ENCODE peak calls at places on chromosomes 11 and 22, in eight cellular contexts. T is CD8-positive, alpha-beta T cell; K is aorta; G is mesenchymal stem cell; B is MM.1S; C is adrenal gland; O is A673; E is pancreas. R is an unnamed sample.

GRCh38 chr11:1541474-1542204 is 30.4 kb downstream of the DUSP8 start:
- DNase-seq in T (no peak), K (no peak), G (no peak), B (no peak), C (no peak), O (no peak), E (peak; percentile 16), R (no peak)

GRCh38 chr11:90532125-90532524 is 309.3 kb upstream of the CHORDC1 start:
- DNase-seq in T (no peak), K (no peak), G (no peak), B (no peak), C (no peak), O (no peak), E (no peak), R (no peak)

GRCh38 chr11:59197990-59198389 is 14.7 kb downstream of the MPEG1 start:
- DNase-seq in T (no peak), K (peak; percentile 94), G (peak; percentile 10), B (no peak), C (peak; percentile 78), O (peak; percentile 89), E (peak; percentile 78), R (no peak)

GRCh38 chr11:95135155-95135554 is 45.5 kb downstream of the ENDOD1 start:
- DNase-seq in T (no peak), K (no peak), G (no peak), B (no peak), C (no peak), O (no peak), E (peak; percentile 42), R (no peak)

GRCh38 chr11:68655406-68655805 is 28.9 kb upstream of the GAL start:
- DNase-seq in T (no peak), K (no peak), G (no peak), B (no peak), C (no peak), O (no peak), E (no peak), R (no peak)

GRCh38 chr11:121479355-121479754 is 26.6 kb upstream of the SORL1-AS1 start:
- DNase-seq in T (no peak), K (no peak), G (no peak), B (no peak), C (no peak), O (no peak), E (no peak), R (no peak)

GRCh38 chr11:45371251-45371749 is 85.2 kb upstream of the SYT13 start:
- DNase-seq in T (peak; percentile 40), K (peak; percentile 75), G (peak; percentile 67), B (peak; percentile 71), C (peak; percentile 65), O (peak; percentile 91), E (peak; percentile 74), R (peak; percentile 38)

GRCh38 chr11:62054484-62055121 is 69.2 kb upstream of the INCENP start:
- DNase-seq in T (no peak), K (no peak), G (peak; percentile 10), B (peak; percentile 14), C (no peak), O (peak; percentile 54), E (no peak), R (peak; percentile 95)

GRCh38 chr11:115607621-115608191 is 103.5 kb upstream of the CADM1 start:
- DNase-seq in T (no peak), K (no peak), G (peak; percentile 5), B (no peak), C (no peak), O (no peak), E (no peak), R (no peak)

GRCh38 chr11:34033399-34033798 is 18.1 kb upstream of the CAPRIN1 start:
- DNase-seq in T (no peak), K (no peak), G (no peak), B (no peak), C (no peak), O (no peak), E (no peak), R (no peak)

GRCh38 chr11:69018924-69019323 is 5.9 kb upstream of the MRGPRF start:
- DNase-seq in T (no peak), K (peak; percentile 72), G (peak; percentile 24), B (no peak), C (no peak), O (no peak), E (no peak), R (no peak)

GRCh38 chr22:36449776-36450175 is 31.7 kb downstream of the TXN2 start:
- DNase-seq in T (no peak), K (no peak), G (no peak), B (no peak), C (no peak), O (no peak), E (peak; percentile 52), R (no peak)

GRCh38 chr11:65663634-65664200 is 1.0 kb upstream of the RELA start:
- DNase-seq in T (peak; percentile 19), K (no peak), G (peak; percentile 87), B (no peak), C (peak; percentile 61), O (no peak), E (peak; percentile 70), R (peak; percentile 57)

GRCh38 chr11:69657911-69658605 is 17.1 kb downstream of the LTO1 start:
- DNase-seq in T (no peak), K (peak; percentile 6), G (peak; percentile 48), B (no peak), C (no peak), O (peak; percentile 41), E (no peak), R (no peak)

GRCh38 chr11:70669281-70669680 is 271.0 kb downstream of the CTTN start:
- DNase-seq in T (no peak), K (no peak), G (no peak), B (no peak), C (no peak), O (no peak), E (no peak), R (no peak)
- H3K27me3 ChIP-seq in T (no peaks in the 10 kb centered on the region), K (no peaks in the 10 kb centered on the region), G (peaks cover 21% of the 10 kb centered on the region), B (peaks cover 86% of the 10 kb centered on the region), C (no peaks in the 10 kb centered on the region), O (peaks cover 26% of the 10 kb centered on the region), E (no peaks in the 10 kb centered on the region), R (no peaks in the 10 kb centered on the region)

DNA sequence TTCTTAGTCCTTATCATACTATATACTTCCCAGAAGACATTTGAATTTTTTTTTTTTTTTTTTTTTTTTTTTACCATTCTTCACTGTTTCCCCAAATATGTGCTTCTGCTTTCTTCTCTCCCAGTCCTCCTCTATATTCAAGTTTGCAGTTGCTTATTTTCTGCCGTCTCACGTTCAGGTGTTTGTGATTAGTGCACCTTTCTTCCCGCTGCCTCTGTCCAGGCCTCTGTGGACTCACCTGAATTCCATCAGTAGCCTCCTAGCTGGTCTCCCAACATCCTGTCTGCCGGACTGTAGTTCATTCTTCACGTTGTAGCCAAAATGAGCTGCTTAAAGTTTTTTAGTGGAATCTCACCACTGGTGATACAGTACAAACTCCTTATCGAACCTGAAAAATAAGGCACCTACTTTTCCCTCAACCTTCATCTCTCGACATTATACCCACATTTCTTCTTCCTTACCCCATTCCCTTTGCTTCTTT is 795 bp upstream of the MSANTD4 start:
- DNase-seq in T (no peak), K (no peak), G (no peak), B (no peak), C (no peak), O (no peak), E (no peak), R (no peak)
- H3K27ac ChIP-seq in T (peak overlapping the region; percentile 25), K (no peak overlapping the region), G (peak overlapping the region; percentile 70), B (peak overlapping the region; percentile 60), C (peak overlapping the region; percentile 81), O (peak overlapping the region; percentile 42), E (peak overlapping the region; percentile 37), R (peak overlapping the region; percentile 38)

GRCh38 chr11:32232516-32232915 is 141.6 kb downstream of the RCN1 start:
- DNase-seq in T (no peak), K (no peak), G (no peak), B (no peak), C (no peak), O (no peak), E (no peak), R (no peak)

GRCh38 chr11:32233928-32234327 is 143.1 kb downstream of the RCN1 start:
- DNase-seq in T (no peak), K (no peak), G (no peak), B (no peak), C (no peak), O (no peak), E (no peak), R (no peak)

GRCh38 chr11:32229566-32230240 is 138.8 kb downstream of the RCN1 start:
- DNase-seq in T (no peak), K (no peak), G (no peak), B (no peak), C (no peak), O (no peak), E (no peak), R (no peak)

GRCh38 chr11:32233276-32233675 is 142.4 kb downstream of the RCN1 start:
- DNase-seq in T (no peak), K (no peak), G (no peak), B (no peak), C (no peak), O (no peak), E (no peak), R (no peak)

DNA sequence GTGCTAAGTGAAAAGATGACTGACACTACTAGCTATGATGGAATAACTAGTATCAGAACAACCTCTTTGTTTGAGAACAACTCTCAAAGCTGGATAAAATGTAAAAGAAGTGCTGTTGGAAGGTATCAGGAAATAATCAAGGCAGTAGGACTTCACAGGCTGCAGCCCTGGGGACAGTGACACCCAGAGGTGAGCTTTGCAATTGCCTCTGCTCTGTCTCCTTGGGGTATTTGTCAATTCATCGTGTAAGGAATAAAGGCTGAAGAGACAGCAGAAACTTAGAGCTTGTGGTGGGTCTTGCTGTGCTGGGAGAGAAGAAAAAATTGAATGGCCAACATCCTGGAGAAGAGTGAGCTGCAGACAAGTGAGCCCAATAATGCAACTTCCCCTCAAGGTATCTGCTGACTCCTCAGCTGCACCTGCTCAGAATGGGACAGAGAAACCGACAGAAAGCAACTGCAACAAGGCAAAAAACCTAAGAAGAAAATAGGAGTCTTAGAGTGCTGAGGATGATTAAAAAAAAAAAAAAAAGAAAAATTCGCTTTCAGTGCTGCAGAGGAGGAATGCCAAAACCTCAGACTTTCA is 141.1 kb downstream of the RCN1 start:
- DNase-seq in T (no peak), K (no peak), G (peak; percentile 29), B (peak; percentile 63), C (no peak), O (peak; percentile 86), E (no peak), R (peak; percentile 18)
- H3K4me3 ChIP-seq in T (no peak overlapping the region), K (no peak overlapping the region), G (no peak overlapping the region), B (no peak overlapping the region), C (no peak overlapping the region), O (no peak overlapping the region), E (no peak overlapping the region), R (no peak overlapping the region)

DNA sequence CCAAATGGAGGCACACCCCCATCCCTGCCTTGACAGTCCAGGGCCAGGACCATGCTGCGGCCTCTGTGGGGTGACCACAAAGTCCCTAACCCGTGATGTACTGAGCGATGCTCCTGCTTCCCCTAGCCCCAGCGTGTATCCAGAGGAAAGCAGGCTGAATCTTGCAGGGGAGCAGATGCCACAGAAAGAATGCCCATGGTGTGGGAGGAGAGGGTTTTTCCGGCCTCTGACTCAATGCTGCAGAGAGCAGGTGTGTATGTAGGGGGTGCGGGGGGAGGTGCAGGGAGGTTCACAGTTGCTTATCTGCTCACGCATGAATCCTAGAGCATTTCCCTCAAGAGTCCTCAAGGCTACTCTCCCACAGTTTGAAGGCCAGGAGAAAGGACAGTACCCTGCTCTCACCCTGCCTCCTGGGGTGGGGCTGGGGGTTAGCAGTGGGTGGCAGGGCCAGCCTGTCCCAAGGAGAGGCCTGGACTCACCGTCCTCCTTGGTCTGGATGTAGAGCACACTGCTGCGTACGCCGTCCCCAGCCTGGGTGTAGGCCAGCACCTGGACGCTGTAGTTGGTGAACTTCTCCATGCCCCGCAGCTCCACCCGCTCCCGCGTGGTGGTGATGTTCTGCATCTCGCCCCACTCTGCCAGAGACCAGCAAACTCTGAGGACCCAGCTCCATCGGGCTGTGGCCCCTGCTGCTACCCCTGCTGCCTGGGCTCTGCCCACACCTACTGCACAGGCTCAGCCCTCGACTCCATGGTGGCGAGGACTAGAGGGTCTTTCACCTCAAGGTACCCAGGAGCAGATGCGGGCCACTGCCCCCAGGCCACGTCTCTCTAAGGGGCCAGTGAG is 130.8 kb downstream of the CEP164 start:
- DNase-seq in T (no peak), K (no peak), G (no peak), B (no peak), C (no peak), O (no peak), E (no peak), R (no peak)
- H3K27me3 ChIP-seq in T (no peaks in the 10 kb centered on the region), K (no peaks in the 10 kb centered on the region), G (peaks cover 48% of the 10 kb centered on the region), B (peaks cover 72% of the 10 kb centered on the region), C (no peaks in the 10 kb centered on the region), O (no peaks in the 10 kb centered on the region), E (no peaks in the 10 kb centered on the region), R (no peaks in the 10 kb centered on the region)

R was measured in small intestine.